ENCODE peak calls at places on chromosomes 11 and 22, in four cellular contexts. G is lower lobe of right lung, E is K562, R is cardiac muscle cell. F is an unnamed sample.

GRCh38 chr11:117528061-117528780 is 200.6 kb downstream of the CEP164 start:
- DNase-seq in R (no peak), E (no peak), G (no peak), F (no peak)

GRCh38 chr11:14934641-14935351 is 37.4 kb downstream of the CALCA start:
- DNase-seq in E (no peak), R (no peak), G (no peak), F (no peak)

GRCh38 chr11:57311109-57311936 is 13.4 kb downstream of the TNKS1BP1 start:
- DNase-seq in G (peak; percentile 93), R (peak; percentile 99), E (peak; percentile 95), F (peak; percentile 98)

GRCh38 chr11:27385245-27385644 is 22.2 kb upstream of the CCDC34 start:
- DNase-seq in G (no peak), E (no peak), R (peak; percentile 73), F (no peak)

GRCh38 chr11:3626250-3626960 is 15.4 kb downstream of the ART5 start:
- DNase-seq in G (peak; percentile 84), E (no peak), R (no peak), F (peak; percentile 32)

GRCh38 chr11:57499413-57499982 is 16.0 kb downstream of the SLC43A1 start:
- DNase-seq in E (peak; percentile 100), G (peak; percentile 95), R (peak; percentile 99), F (peak; percentile 98)

GRCh38 chr22:25404923-25405853 is 159.3 kb upstream of the GRK3 start:
- DNase-seq in E (peak; percentile 83), G (peak; percentile 90), R (peak; percentile 78), F (peak; percentile 75)

GRCh38 chr11:128763224-128763623 is 69.4 kb downstream of the FLI1 start:
- DNase-seq in G (no peak), R (peak; percentile 28), E (no peak), F (no peak)

GRCh38 chr11:119567667-119568582 is 145.0 kb upstream of the THY1 start:
- DNase-seq in G (no peak), E (no peak), R (peak; percentile 84), F (no peak)

GRCh38 chr11:117654856-117655255 is 142.2 kb downstream of the DSCAML1 start:
- DNase-seq in G (no peak), R (no peak), E (no peak), F (no peak)

GRCh38 chr22:25563757-25564319 is 637 bp upstream of the GRK3 start:
- DNase-seq in R (no peak), G (peak; percentile 57), E (no peak), F (peak; percentile 44)

GRCh38 chr11:31987118-31988005 is 103.5 kb upstream of the RCN1 start:
- DNase-seq in E (no peak), R (no peak), G (no peak), F (no peak)

GRCh38 chr11:77276271-77276670 is 25.2 kb downstream of the GDPD4 start:
- DNase-seq in E (no peak), R (peak; percentile 58), G (no peak), F (no peak)

GRCh38 chr11:62116458-62116857 is 7.4 kb upstream of the INCENP start:
- DNase-seq in E (no peak), G (no peak), R (no peak), F (no peak)

GRCh38 chr11:92804388-92804787 is 165.1 kb upstream of the MTNR1B start:
- DNase-seq in E (no peak), G (no peak), R (no peak), F (no peak)

GRCh38 chr11:26985941-26986340 is 8.0 kb upstream of the FIBIN start:
- DNase-seq in R (peak; percentile 21), G (no peak), E (no peak), F (no peak)

GRCh38 chr11:130464289-130464812 is 15.9 kb downstream of the ADAMTS15 start:
- DNase-seq in G (no peak), R (peak; percentile 50), E (no peak), F (no peak)

GRCh38 chr22:28884754-28885375 is 1.5 kb downstream of the ZNRF3 start:
- DNase-seq in G (no peak), E (no peak), R (no peak), F (no peak)

GRCh38 chr11:35615911-35616900 is 2.1 kb upstream of the FJX1 start:
- DNase-seq in R (peak; percentile 79), E (peak; percentile 53), G (no peak), F (no peak)

GRCh38 chr11:5071815-5072214 is 2.4 kb downstream of the OR52E1 start:
- DNase-seq in G (no peak), E (no peak), R (no peak), F (no peak)

GRCh38 chr11:2681408-2682145 is 18.2 kb downstream of the KCNQ1OT1 start:
- DNase-seq in R (no peak), G (no peak), E (no peak), F (no peak)

GRCh38 chr11:43579171-43579918 is 101.2 kb upstream of the HSD17B12 start:
- DNase-seq in E (peak; percentile 41), R (peak; percentile 41), G (no peak), F (no peak)

GRCh38 chr11:33542921-33543320 is 157.7 kb downstream of the C11orf91 start:
- DNase-seq in R (peak; percentile 69), G (peak; percentile 58), E (peak; percentile 44), F (peak; percentile 76)

GRCh38 chr11:42806191-42806590 is 505.6 kb upstream of the API5 start:
- DNase-seq in R (no peak), G (no peak), E (no peak), F (no peak)

GRCh38 chr11:42598341-42598740 is 713.5 kb upstream of the API5 start:
- DNase-seq in E (no peak), R (no peak), G (no peak), F (no peak)

GRCh38 chr11:129279326-129280026 is 87.4 kb upstream of the ARHGAP32 start:
- DNase-seq in G (peak; percentile 86), R (peak; percentile 89), E (no peak), F (peak; percentile 77)

GRCh38 chr11:121031167-121031566 is 7.3 kb downstream of the TBCEL start:
- DNase-seq in E (no peak), R (no peak), G (no peak), F (no peak)

DNA sequence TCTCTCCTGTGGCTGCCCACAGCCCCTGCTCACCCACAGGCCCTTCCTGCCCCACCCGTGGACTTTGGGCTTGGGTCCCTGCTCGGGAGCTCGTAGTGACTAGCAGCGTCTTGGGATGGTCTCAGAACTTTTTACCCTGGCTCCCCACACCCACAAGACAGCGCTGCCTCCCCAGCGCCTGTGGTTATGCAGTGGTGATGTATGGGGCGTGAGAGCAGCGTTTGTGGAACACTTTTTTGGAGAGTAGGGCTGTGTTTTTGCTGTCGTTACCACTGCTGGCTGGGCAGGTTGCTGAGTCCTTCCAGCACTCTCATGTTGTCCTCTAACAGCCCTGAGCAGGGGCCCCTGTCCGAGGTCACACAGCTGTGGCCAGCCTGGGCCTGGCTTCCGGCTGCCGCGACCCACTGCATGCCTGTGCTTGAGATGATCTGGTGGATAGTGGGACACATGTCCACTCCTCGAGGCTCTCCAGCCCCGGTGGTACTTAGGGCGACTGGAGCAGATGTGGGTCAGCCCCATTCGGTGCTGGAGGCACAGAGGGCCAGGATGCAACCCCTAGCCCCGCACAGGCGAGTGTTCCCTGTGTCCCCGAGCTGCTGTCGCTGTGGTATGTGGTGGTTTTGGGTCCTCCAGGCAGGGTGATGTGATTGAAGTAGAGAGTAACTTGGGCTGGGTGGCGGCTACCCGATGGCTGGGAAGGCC is 7.1 kb upstream of the GRAMD4 start:
- DNase-seq in E (no peak), R (no peak), G (peak; percentile 48), F (no peak)
- H3K4me1 ChIP-seq in E (no peaks in the 10 kb centered on the region), R (peaks cover 20% of the 10 kb centered on the region), G (peaks cover 31% of the 10 kb centered on the region), F (peaks cover 39% of the 10 kb centered on the region)

GRCh38 chr11:114215428-114215827 is 80.8 kb upstream of the NNMT start:
- DNase-seq in G (no peak), R (no peak), E (no peak), F (no peak)

GRCh38 chr11:114216804-114217195 is 79.4 kb upstream of the NNMT start:
- DNase-seq in G (no peak), R (no peak), E (no peak), F (no peak)

GRCh38 chr11:114215871-114216803 is 80.1 kb upstream of the NNMT start:
- DNase-seq in G (no peak), E (peak; percentile 85), R (peak; percentile 93), F (peak; percentile 36)

GRCh38 chr11:114219559-114220349 is 76.4 kb upstream of the NNMT start:
- DNase-seq in G (no peak), R (peak; percentile 94), E (peak; percentile 62), F (peak; percentile 70)

GRCh38 chr11:114218508-114218907 is 77.7 kb upstream of the NNMT start:
- DNase-seq in G (no peak), E (no peak), R (no peak), F (no peak)
- H3K9me3 ChIP-seq in G (no peaks in the 10 kb centered on the region), E (peaks cover 4% of the 10 kb centered on the region), R (no peaks in the 10 kb centered on the region), F (no peaks in the 10 kb centered on the region)

GRCh38 chr11:20137637-20138036 is 22.6 kb downstream of the DBX1 start:
- DNase-seq in G (no peak), E (no peak), R (no peak), F (no peak)
- TF ChIP-seq CTCF in G (no peak), E (no peak), R (no peak), F (no peak)

GRCh38 chr11:88175004-88175706 is at the start of gene RAB38:
- DNase-seq in G (peak; percentile 78), R (peak; percentile 35), E (peak; percentile 26), F (peak; percentile 53)
- H3K4me1 ChIP-seq in G (peaks cover 4% of the 10 kb centered on the region), R (peaks cover 13% of the 10 kb centered on the region), E (no peaks in the 10 kb centered on the region), F (peaks cover 43% of the 10 kb centered on the region)

DNA sequence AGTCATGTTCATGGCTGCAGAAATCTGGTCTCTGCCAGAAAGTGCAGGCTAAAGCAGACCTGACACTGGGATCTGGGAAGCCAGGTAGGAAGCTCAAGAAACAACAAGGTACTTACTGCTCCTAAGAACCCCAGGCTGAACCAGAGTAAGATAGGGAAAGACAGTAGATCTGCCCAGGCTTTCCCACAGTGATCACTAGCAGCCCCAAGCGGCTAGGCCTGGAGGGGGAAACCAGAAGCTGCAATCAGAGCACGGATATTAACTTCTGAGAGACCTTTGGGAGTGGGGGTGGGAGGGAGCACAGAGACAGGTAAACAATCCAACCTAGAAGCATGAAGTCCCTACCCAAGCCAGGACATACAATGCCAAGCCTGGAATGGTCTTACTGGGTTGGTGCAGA is 135.2 kb upstream of the C11orf58 start:
- DNase-seq in R (no peak), E (peak; percentile 32), G (no peak), F (no peak)
- H3K9me3 ChIP-seq in R (no peaks in the 10 kb centered on the region), E (no peaks in the 10 kb centered on the region), G (no peaks in the 10 kb centered on the region), F (no peaks in the 10 kb centered on the region)

GRCh38 chr22:19566599-19567382 is 42.6 kb upstream of the CLDN5 start:
- DNase-seq in G (no peak), R (no peak), E (peak; percentile 63), F (no peak)

GRCh38 chr22:19567383-19568009 is 43.3 kb upstream of the CLDN5 start:
- DNase-seq in G (no peak), E (no peak), R (no peak), F (no peak)

GRCh38 chr22:19569976-19570375 is 45.8 kb upstream of the CLDN5 start:
- DNase-seq in R (no peak), G (no peak), E (no peak), F (no peak)

GRCh38 chr22:19565921-19566598 is 41.9 kb upstream of the CLDN5 start:
- DNase-seq in E (no peak), R (no peak), G (no peak), F (no peak)

GRCh38 chr22:19568337-19569311 is 44.4 kb upstream of the CLDN5 start:
- DNase-seq in R (peak; percentile 88), G (no peak), E (no peak), F (no peak)
- TF ChIP-seq CTCF in R (no peak), G (no peak), E (no peak), F (no peak)

F was measured in adrenal gland.